ENCODE peak calls at places on chromosomes 3 and 15, in four cellular contexts. R, I, Q and T are unnamed samples.

GRCh38 chr3:115832265-115832664 is 209.0 kb downstream of the GAP43 start:
- DNase-seq in I (no peak), Q (no peak), R (no peak), T (no peak)

GRCh38 chr3:45870099-45870498 is 16.2 kb upstream of the CCR9 start:
- DNase-seq in R (no peak), I (no peak), Q (no peak), T (no peak)

GRCh38 chr3:141271279-141272033 is 39.8 kb downstream of the PXYLP1 start:
- DNase-seq in I (no peak), R (no peak), Q (no peak), T (no peak)

GRCh38 chr3:145882416-145882815 is 278.6 kb downstream of the PLOD2 start:
- DNase-seq in I (no peak), Q (no peak), R (no peak), T (no peak)

GRCh38 chr3:112253301-112253971 is 40.6 kb downstream of the SLC9C1 start:
- DNase-seq in R (no peak), Q (peak), I (no peak), T (no peak)

GRCh38 chr15:25905140-25905539 is 42.0 kb upstream of the ATP10A start:
- DNase-seq in Q (no peak), I (no peak), R (peak), T (no peak)

GRCh38 chr15:70547846-70548487 is 215.4 kb downstream of the UACA start:
- DNase-seq in R (no peak), Q (no peak), I (no peak), T (no peak)

GRCh38 chr3:57942872-57943283 is 65.3 kb upstream of the FLNB start:
- DNase-seq in Q (no peak), I (no peak), R (no peak), T (no peak)

GRCh38 chr3:9175421-9175820 is 74.0 kb downstream of the SRGAP3 start:
- DNase-seq in I (no peak), Q (no peak), R (no peak), T (no peak)

GRCh38 chr3:32138545-32139104 is 32.2 kb downstream of the GPD1L start:
- DNase-seq in Q (no peak), R (peak), I (no peak), T (peak)

GRCh38 chr3:117036259-117036799 is 326.8 kb downstream of the TUSC7 start:
- DNase-seq in I (no peak), Q (no peak), R (peak), T (peak)

GRCh38 chr15:37585966-37586656 is 348.3 kb upstream of the TMCO5A start:
- DNase-seq in Q (no peak), I (no peak), R (peak), T (no peak)

GRCh38 chr15:64051645-64052259 is 5.5 kb upstream of the DAPK2 start:
- DNase-seq in R (no peak), I (peak), Q (no peak), T (no peak)
- TF ChIP-seq CTCF in R (no peak), I (no peak), Q (no peak), T (no peak)

GRCh38 chr3:188947401-188947982 is 224.3 kb upstream of the TPRG1 start:
- DNase-seq in I (peak), Q (no peak), R (peak), T (peak)
- TF ChIP-seq FOS in I (no peak), Q (no peak), R (no peak), T (no peak)

DNA sequence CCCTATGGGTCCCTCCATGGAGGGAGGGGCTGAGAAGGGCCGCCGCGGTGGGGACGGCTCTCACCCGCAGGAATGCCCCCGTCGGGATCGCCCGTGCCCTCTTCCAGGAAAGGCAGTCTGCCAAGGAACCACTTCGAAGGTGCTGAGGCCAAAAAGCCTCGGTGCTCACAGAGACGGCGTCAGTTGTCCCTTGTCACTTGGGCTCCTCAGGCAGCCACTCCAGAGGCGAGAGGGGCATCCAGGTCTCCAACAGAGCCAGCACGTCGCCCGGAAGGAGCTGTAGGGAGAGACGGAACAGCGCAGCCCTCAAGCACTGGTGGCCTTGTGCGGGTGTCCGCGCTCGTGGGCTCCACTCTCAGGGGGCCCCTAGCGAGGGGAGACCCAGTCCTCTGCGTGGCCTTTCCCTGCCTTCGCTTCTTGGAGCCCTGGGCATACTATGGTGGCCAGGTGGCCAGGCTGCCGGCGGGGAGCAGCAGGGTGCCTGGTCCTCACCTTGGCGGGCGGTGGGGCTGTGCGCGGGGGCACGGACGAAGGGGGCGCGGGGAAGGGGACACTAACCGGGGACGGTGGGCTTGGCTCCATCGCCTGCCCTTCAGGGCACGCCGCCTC is 994 bp downstream of the MESP1 start:
- DNase-seq in R (no peak), I (no peak), Q (no peak), T (peak)
- TF ChIP-seq CTCF in R (no peak), I (no peak), Q (no peak), T (no peak)

DNA sequence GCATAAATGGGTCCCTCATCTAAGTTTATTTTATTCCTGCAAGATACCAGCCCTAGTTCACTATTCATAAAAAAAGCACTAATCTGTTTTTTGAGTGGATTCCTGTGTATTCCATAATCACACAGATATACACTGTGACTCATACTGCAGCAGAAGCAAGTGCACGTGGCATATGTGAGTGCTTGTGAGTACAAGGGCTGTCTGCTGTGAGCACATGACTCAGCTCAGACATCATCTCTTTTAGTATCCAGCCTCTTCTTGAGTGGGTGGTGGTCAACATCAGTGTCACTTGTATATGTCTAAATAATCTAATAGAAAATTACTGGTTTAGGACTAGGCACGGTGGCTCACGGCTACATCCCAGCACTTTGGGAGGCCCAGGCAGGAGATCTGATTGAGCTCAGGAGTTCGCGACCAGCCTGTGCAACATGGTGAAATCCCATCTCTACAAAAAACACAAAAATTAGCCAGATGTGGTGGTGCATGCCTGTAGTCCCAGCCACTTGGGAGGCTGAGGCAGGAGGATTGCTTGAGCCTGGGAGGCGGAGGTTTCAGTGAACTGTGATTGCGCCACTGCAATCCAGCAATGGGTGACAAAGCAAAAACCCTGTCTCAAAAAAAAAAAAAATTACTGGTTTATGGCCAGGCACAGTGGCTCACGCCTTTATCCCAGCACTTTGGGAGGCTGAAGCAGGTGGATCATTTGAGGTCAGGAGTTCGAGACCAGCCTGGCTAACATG is 49.8 kb downstream of the NIPA2 start:
- DNase-seq in R (peak), I (peak), Q (no peak), T (peak)
- TF ChIP-seq FOS in R (peak), I (peak), Q (no peak), T (peak)